ENCODE peak calls at places on chromosomes 1 and 21, in eight cellular contexts. D is psoas muscle, C is breast epithelium, E is neural progenitor cell, Y is right cardiac atrium, K is heart left ventricle, A is aorta, H is adrenal gland. S is an unnamed sample.

GRCh38 chr21:42142598-42142997 is 71.5 kb downstream of the UMODL1 start:
- DNase-seq in D (no peak), C (no peak), E (no peak), Y (no peak), K (no peak), A (no peak), H (no peak), S (no peak)

GRCh38 chr1:210901981-210902770 is 231.8 kb downstream of the KCNH1 start:
- DNase-seq in D (no peak), C (no peak), E (no peak), Y (no peak), K (no peak), A (no peak), H (no peak), S (no peak)

GRCh38 chr1:207972350-207972749 is 61.4 kb upstream of the CD34 start:
- DNase-seq in D (no peak), C (no peak), E (no peak), Y (no peak), K (no peak), A (no peak), H (no peak), S (no peak)

GRCh38 chr1:53944469-53945182 is 873 bp downstream of the IFT25 start:
- DNase-seq in D (no peak), C (no peak), E (no peak), Y (no peak), K (no peak), A (no peak), H (no peak), S (peak; percentile 17)

GRCh38 chr1:1127551-1128451 is 11.9 kb upstream of the C1orf159 start:
- DNase-seq in D (peak; percentile 50), C (no peak), E (no peak), Y (peak; percentile 58), K (no peak), A (no peak), H (no peak), S (no peak)

GRCh38 chr21:38649120-38649519 is 150.8 kb upstream of the ERG start:
- DNase-seq in D (no peak), C (no peak), E (no peak), Y (no peak), K (no peak), A (no peak), H (no peak), S (no peak)

GRCh38 chr1:84861516-84861915 is 31.5 kb downstream of the LPAR3 start:
- DNase-seq in D (no peak), C (no peak), E (no peak), Y (no peak), K (no peak), A (no peak), H (no peak), S (no peak)

GRCh38 chr1:59986736-59987310 is 60.2 kb upstream of the CYP2J2 start:
- DNase-seq in D (no peak), C (no peak), E (no peak), Y (no peak), K (no peak), A (no peak), H (no peak), S (no peak)

GRCh38 chr1:168907053-168907452 is 178.0 kb upstream of the DPT start:
- DNase-seq in D (no peak), C (peak; percentile 58), E (no peak), Y (no peak), K (no peak), A (no peak), H (no peak), S (peak; percentile 13)

GRCh38 chr1:176567190-176567794 is 104.3 kb downstream of the PAPPA2 start:
- DNase-seq in D (no peak), C (no peak), E (no peak), Y (no peak), K (no peak), A (no peak), H (no peak), S (no peak)

GRCh38 chr1:244918422-244919319 is 54.3 kb upstream of the HNRNPU start:
- DNase-seq in D (peak; percentile 86), C (no peak), E (peak; percentile 55), Y (peak; percentile 75), K (peak; percentile 51), A (peak; percentile 47), H (peak; percentile 30), S (peak; percentile 67)

GRCh38 chr1:147736847-147737246 is 23.6 kb downstream of the GJA5 start:
- DNase-seq in D (no peak), C (no peak), E (no peak), Y (no peak), K (no peak), A (no peak), H (no peak), S (no peak)
- H3K27ac ChIP-seq in D (no peak overlapping the region), C (no peak overlapping the region), E (no peak overlapping the region), Y (no peak overlapping the region), K (no peak overlapping the region), A (no peak overlapping the region), H (no peak overlapping the region), S (no peak overlapping the region)

DNA sequence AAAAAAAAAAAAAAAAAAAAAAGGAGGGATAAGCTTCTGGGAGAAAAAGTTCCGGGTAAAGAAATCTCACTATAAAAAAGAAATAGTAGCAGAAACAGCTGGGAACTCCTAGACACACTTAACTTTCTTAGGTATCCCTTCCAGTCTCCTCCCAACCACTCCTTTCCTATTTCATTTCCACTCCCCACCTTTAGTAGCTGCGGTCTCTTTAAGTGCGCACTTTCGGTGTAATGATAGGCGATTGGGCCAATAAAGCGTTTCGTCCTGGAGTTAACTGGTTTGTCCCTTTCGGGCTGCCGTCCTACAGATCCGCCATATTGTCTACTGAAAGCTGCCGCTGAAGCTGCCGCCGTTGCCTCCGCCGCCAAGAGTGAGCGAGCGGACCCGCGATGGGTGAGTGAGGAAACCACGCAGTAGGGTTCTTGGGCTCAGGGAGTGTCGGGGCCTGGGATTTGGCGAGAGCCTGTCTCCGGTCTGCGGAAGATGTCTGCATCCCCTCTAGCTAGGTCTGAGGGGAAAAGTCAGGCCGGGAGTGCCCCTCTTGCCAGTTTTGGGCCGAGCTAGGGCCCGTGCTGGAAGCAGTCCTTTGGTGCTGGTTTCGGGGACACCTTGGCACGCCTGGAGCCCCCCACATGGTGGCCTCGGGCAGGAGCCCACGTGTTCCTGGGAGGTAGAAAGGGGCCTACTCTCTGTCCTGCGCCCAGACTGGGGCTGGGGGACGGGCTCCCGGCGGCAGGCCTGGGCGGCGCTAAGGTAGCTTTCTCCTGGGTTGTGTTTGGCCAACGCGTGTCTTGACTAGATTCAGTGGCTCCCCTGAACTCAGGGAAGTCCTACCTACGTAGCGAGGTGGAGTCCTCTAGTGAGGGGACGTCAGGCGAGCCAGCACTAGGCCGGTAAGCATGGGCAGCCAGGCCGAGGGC is at the start of gene KPNA6:
- DNase-seq in D (peak; percentile 93), C (peak; percentile 85), E (peak; percentile 93), Y (peak; percentile 92), K (peak; percentile 93), A (peak; percentile 93), H (peak; percentile 91), S (peak; percentile 80)
- H3K27ac ChIP-seq in D (peak within 1 kb of the TSS; percentile 94), C (peak within 1 kb of the TSS; percentile 95), E (peak within 1 kb of the TSS; percentile 89), Y (peak within 1 kb of the TSS; percentile 90), K (peak within 1 kb of the TSS; percentile 88), A (peak within 1 kb of the TSS; percentile 41), H (peak within 1 kb of the TSS; percentile 94), S (peak within 1 kb of the TSS; percentile 89)

GRCh38 chr1:89576016-89576415 is 51.4 kb downstream of the LRRC8B start:
- DNase-seq in D (no peak), C (no peak), E (peak; percentile 81), Y (no peak), K (no peak), A (no peak), H (no peak), S (no peak)
- H3K27ac ChIP-seq in D (no peak overlapping the region), C (no peak overlapping the region), E (peak overlapping the region; percentile 96), Y (no peak overlapping the region), K (no peak overlapping the region), A (no peak overlapping the region), H (no peak overlapping the region), S (no peak overlapping the region)

GRCh38 chr1:44031051-44031899 is at the start of gene SLC6A9:
- DNase-seq in D (no peak), C (peak; percentile 50), E (peak; percentile 86), Y (peak; percentile 84), K (peak; percentile 66), A (peak; percentile 83), H (peak; percentile 67), S (peak; percentile 75)

GRCh38 chr1:44033756-44034155 is 2.5 kb upstream of the SLC6A9 start:
- DNase-seq in D (no peak), C (no peak), E (no peak), Y (no peak), K (no peak), A (no peak), H (no peak), S (no peak)

GRCh38 chr1:44031900-44032817 is 897 bp upstream of the SLC6A9 start:
- DNase-seq in D (no peak), C (no peak), E (no peak), Y (no peak), K (no peak), A (no peak), H (no peak), S (no peak)

GRCh38 chr1:44034423-44034822 is 3.2 kb upstream of the SLC6A9 start:
- DNase-seq in D (no peak), C (no peak), E (no peak), Y (no peak), K (no peak), A (no peak), H (no peak), S (no peak)

GRCh38 chr1:44033041-44033575 is 1.8 kb upstream of the SLC6A9 start:
- DNase-seq in D (no peak), C (no peak), E (no peak), Y (no peak), K (no peak), A (no peak), H (no peak), S (no peak)
- H3K27ac ChIP-seq in D (no peak overlapping the region), C (peak overlapping the region; percentile 40), E (no peak overlapping the region), Y (no peak overlapping the region), K (no peak overlapping the region), A (no peak overlapping the region), H (no peak overlapping the region), S (no peak overlapping the region)

GRCh38 chr21:29172282-29172681 is 41.8 kb downstream of the MAP3K7CL start:
- DNase-seq in D (no peak), C (no peak), E (no peak), Y (no peak), K (no peak), A (no peak), H (no peak), S (no peak)
- H3K27ac ChIP-seq in D (no peak overlapping the region), C (no peak overlapping the region), E (no peak overlapping the region), Y (no peak overlapping the region), K (no peak overlapping the region), A (no peak overlapping the region), H (no peak overlapping the region), S (no peak overlapping the region)

GRCh38 chr1:6614953-6615785 is 1.6 kb downstream of the PHF13 start:
- DNase-seq in D (no peak), C (no peak), E (peak; percentile 41), Y (peak; percentile 74), K (no peak), A (no peak), H (peak; percentile 47), S (no peak)
- H3K27ac ChIP-seq in D (peak overlapping the region; percentile 98), C (peak overlapping the region; percentile 98), E (no peak overlapping the region), Y (no peak overlapping the region), K (peak overlapping the region; percentile 30), A (no peak overlapping the region), H (peak overlapping the region; percentile 76), S (peak overlapping the region; percentile 84)

GRCh38 chr1:179089827-179090482 is 8.1 kb downstream of the TOR3A start:
- DNase-seq in D (no peak), C (no peak), E (no peak), Y (peak; percentile 41), K (no peak), A (no peak), H (no peak), S (no peak)
- H3K27ac ChIP-seq in D (peak overlapping the region; percentile 79), C (no peak overlapping the region), E (no peak overlapping the region), Y (peak overlapping the region; percentile 9), K (no peak overlapping the region), A (peak overlapping the region; percentile 53), H (no peak overlapping the region), S (no peak overlapping the region)